ENCODE peak calls at places on chromosome 14, in nine cellular contexts. V is heart left ventricle, F is breast epithelium, R is esophagus squamous epithelium, H is ovary, Z is suprapubic skin, C is HepG2, N is esophagus muscularis mucosa, W is prostate gland. L is an unnamed sample.

GRCh38 chr14:61593330-61593729 is 102.0 kb upstream of the HIF1A start:
- DNase-seq in V (no peak), F (no peak), R (no peak), H (no peak), Z (no peak), C (no peak), N (no peak), W (no peak), L (no peak)

GRCh38 chr14:69090187-69090789 is 62.6 kb downstream of the DCAF5 start:
- DNase-seq in V (peak; percentile 24), F (no peak), R (no peak), H (no peak), Z (no peak), C (peak; percentile 33), N (peak; percentile 4), W (peak; percentile 51), L (peak; percentile 45)

GRCh38 chr14:74906923-74907620 is 16.0 kb downstream of the RPS6KL1 start:
- DNase-seq in V (no peak), F (no peak), R (no peak), H (no peak), Z (no peak), C (no peak), N (no peak), W (no peak), L (no peak)

GRCh38 chr14:22391908-22392307 is 197.1 kb downstream of the DAD1 start:
- DNase-seq in V (peak; percentile 64), F (no peak), R (no peak), H (peak; percentile 31), Z (no peak), C (peak; percentile 73), N (no peak), W (peak; percentile 52), L (peak; percentile 47)

GRCh38 chr14:22830329-22831010 is 783 bp downstream of the MRPL52 start:
- DNase-seq in V (no peak), F (no peak), R (no peak), H (no peak), Z (no peak), C (no peak), N (no peak), W (no peak), L (peak; percentile 60)

GRCh38 chr14:97977711-97978261 is 1180.6 kb downstream of the VRK1 start:
- DNase-seq in V (peak; percentile 77), F (peak; percentile 85), R (no peak), H (peak; percentile 88), Z (peak; percentile 88), C (no peak), N (no peak), W (peak; percentile 74), L (no peak)

GRCh38 chr14:65186951-65187350 is 84.6 kb upstream of the MAX start:
- DNase-seq in V (no peak), F (no peak), R (no peak), H (no peak), Z (no peak), C (no peak), N (no peak), W (no peak), L (no peak)

GRCh38 chr14:104436741-104437701 is 142.5 kb upstream of the C14orf180 start:
- DNase-seq in V (no peak), F (no peak), R (no peak), H (peak; percentile 36), Z (peak; percentile 42), C (no peak), N (peak; percentile 74), W (no peak), L (no peak)

GRCh38 chr14:105180598-105181528 is at the start of gene NUDT14:
- DNase-seq in V (peak; percentile 69), F (peak; percentile 89), R (peak; percentile 15), H (peak; percentile 70), Z (no peak), C (no peak), N (no peak), W (peak; percentile 85), L (peak; percentile 67)

GRCh38 chr14:101229666-101230065 is 326.1 kb upstream of the RTL1 start:
- DNase-seq in V (no peak), F (no peak), R (no peak), H (no peak), Z (no peak), C (no peak), N (no peak), W (no peak), L (no peak)

GRCh38 chr14:36067428-36068187 is 108.9 kb downstream of the PTCSC3 start:
- DNase-seq in V (no peak), F (no peak), R (no peak), H (no peak), Z (no peak), C (no peak), N (no peak), W (no peak), L (no peak)

GRCh38 chr14:77459072-77459723 is 1.3 kb downstream of the AHSA1 start:
- DNase-seq in V (peak; percentile 48), F (no peak), R (peak; percentile 1), H (peak; percentile 37), Z (no peak), C (peak; percentile 75), N (no peak), W (peak; percentile 54), L (peak; percentile 84)

GRCh38 chr14:77457522-77458248 is at the start of the genes AHSA1 and VIPAS39:
- DNase-seq in V (peak; percentile 97), F (peak; percentile 93), R (peak; percentile 92), H (peak; percentile 91), Z (peak; percentile 97), C (peak; percentile 99), N (peak; percentile 99), W (peak; percentile 97), L (peak; percentile 99)

GRCh38 chr14:77458249-77458950 is 507 bp downstream of the AHSA1 start:
- DNase-seq in V (no peak), F (no peak), R (no peak), H (no peak), Z (no peak), C (peak; percentile 40), N (no peak), W (peak; percentile 7), L (peak; percentile 87)

GRCh38 chr14:77455966-77456640 is 1.3 kb downstream of the VIPAS39 start:
- DNase-seq in V (no peak), F (no peak), R (no peak), H (no peak), Z (no peak), C (no peak), N (no peak), W (no peak), L (no peak)

DNA sequence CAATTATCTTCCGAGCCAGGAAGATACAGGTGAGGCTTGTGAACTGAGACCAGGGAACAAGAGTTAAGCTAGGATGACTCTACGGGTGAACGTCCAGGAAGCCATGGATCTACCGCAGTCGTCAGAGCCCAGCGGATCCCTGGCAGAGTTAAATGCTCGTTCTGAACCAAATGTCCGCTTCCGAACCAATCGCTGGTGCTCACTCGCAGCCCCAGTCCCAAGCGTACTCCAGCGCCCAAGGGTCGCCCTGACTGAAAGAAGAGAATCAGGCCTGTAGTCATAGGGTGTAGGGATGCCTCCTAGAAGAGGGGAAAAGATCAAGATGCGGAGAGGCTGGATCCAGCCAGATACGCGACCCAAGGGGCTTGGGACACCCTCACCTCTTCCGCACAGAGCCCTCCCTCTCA is 283 bp downstream of the VIPAS39 start:
- DNase-seq in V (no peak), F (no peak), R (no peak), H (no peak), Z (no peak), C (no peak), N (no peak), W (no peak), L (no peak)
- TF ChIP-seq POLR2A in V (peak; percentile 83), F (peak; percentile 46), R (no peak), H (no peak), Z (no peak), C (peak; percentile 70), N (no peak), W (no peak), L (no peak)

DNA sequence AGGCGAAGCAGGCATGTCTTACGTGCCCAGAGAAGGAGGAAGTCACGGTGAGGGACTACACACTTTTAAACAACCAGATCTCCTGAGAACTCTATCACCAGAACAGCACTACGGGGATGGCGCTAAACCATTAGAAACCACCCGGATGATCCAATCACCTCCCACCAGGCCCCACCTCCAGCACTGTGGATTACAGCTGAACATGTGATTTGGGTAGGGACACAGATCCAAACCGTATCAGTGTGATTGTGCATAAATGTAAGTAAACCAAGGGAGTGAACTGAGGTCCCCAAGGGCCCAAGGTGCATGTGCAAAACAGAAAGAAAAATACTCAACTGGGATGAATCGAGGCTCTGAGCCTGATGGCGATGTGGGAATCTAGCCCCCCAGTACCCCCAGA is 134.2 kb downstream of the DICER1 start:
- DNase-seq in V (no peak), F (no peak), R (no peak), H (no peak), Z (no peak), C (no peak), N (peak; percentile 62), W (no peak), L (no peak)
- TF ChIP-seq POLR2A in V (no peak), F (no peak), R (no peak), H (no peak), Z (no peak), C (no peak), N (no peak), W (no peak), L (no peak)

GRCh38 chr14:67695394-67695949 is at the start of gene RDH11:
- DNase-seq in V (peak; percentile 84), F (peak; percentile 87), R (peak; percentile 35), H (peak; percentile 81), Z (peak; percentile 93), C (peak; percentile 90), N (peak; percentile 95), W (peak; percentile 93), L (peak; percentile 93)
- TF ChIP-seq POLR2A in V (peak; percentile 72), F (peak; percentile 37), R (peak; percentile 51), H (peak; percentile 67), Z (no peak), C (peak; percentile 97), N (peak; percentile 57), W (peak; percentile 89), L (peak; percentile 89)

GRCh38 chr14:102923920-102924486 is 1.5 kb downstream of the AMN start:
- DNase-seq in V (no peak), F (no peak), R (no peak), H (no peak), Z (no peak), C (no peak), N (no peak), W (no peak), L (no peak)

GRCh38 chr14:102922490-102923200 is at the start of gene AMN:
- DNase-seq in V (no peak), F (no peak), R (no peak), H (no peak), Z (no peak), C (peak; percentile 64), N (no peak), W (no peak), L (no peak)

GRCh38 chr14:102923201-102923919 is 897 bp downstream of the AMN start:
- DNase-seq in V (no peak), F (no peak), R (no peak), H (no peak), Z (no peak), C (peak; percentile 20), N (no peak), W (no peak), L (no peak)

GRCh38 chr14:102920273-102920997 is 2.0 kb upstream of the AMN start:
- DNase-seq in V (no peak), F (no peak), R (no peak), H (no peak), Z (no peak), C (no peak), N (no peak), W (no peak), L (no peak)

DNA sequence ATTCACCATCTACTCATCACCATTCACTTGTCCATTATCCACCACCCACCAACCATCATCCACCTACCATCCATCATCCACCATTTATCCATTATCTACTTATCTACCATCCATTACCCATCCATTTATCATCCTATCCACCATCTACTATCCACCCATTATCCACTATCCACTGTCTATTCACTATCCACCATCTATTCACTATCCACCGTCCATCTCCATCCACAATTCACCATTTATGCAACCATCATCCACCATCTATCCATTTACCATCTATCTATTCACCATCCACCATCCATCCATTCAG is 1.5 kb upstream of the AMN start:
- DNase-seq in V (no peak), F (no peak), R (no peak), H (no peak), Z (no peak), C (no peak), N (no peak), W (no peak), L (no peak)
- TF ChIP-seq POLR2A in V (no peak), F (no peak), R (no peak), H (no peak), Z (no peak), C (no peak), N (no peak), W (no peak), L (no peak)